ENCODE peak calls at places on chromosome 17, in nine cellular contexts. A, W, B, Y, S, U, H, N and Q are unnamed samples.

GRCh38 chr17:29363716-29364115 is 26.4 kb upstream of the TAOK1 start:
- DNase-seq in N (no peak), W (no peak), S (no peak), A (no peak), H (no peak), Y (no peak), U (no peak), B (no peak), Q (peak; percentile 12)

GRCh38 chr17:30229012-30229411 is 6.5 kb downstream of the SLC6A4 start:
- DNase-seq in U (no peak), A (peak; percentile 68), W (no peak), H (no peak), S (no peak), Y (no peak), B (no peak), N (no peak), Q (peak; percentile 18)

GRCh38 chr17:48181653-48182052 is 74.1 kb downstream of the SNX11 start:
- DNase-seq in U (peak; percentile 34), B (no peak), N (peak; percentile 44), W (peak; percentile 33), A (peak; percentile 26), H (no peak), S (peak; percentile 69), Y (no peak), Q (peak; percentile 15)

GRCh38 chr17:79842656-79843474 is 3.6 kb upstream of the CBX4 start:
- DNase-seq in A (no peak), H (no peak), U (no peak), S (peak; percentile 34), B (peak; percentile 28), Y (no peak), N (no peak), W (peak; percentile 14), Q (no peak)

GRCh38 chr17:1545618-1546017 is 17.0 kb downstream of the PITPNA start:
- DNase-seq in H (no peak), U (no peak), A (no peak), Y (no peak), N (no peak), W (no peak), B (no peak), S (no peak), Q (peak; percentile 17)

GRCh38 chr17:561118-561517 is 153.5 kb downstream of the VPS53 start:
- DNase-seq in U (no peak), S (peak; percentile 3), N (no peak), A (peak; percentile 43), W (peak; percentile 35), Y (no peak), B (no peak), H (no peak), Q (peak; percentile 39)

GRCh38 chr17:50681260-50682200 is 26.2 kb downstream of the ANKRD40 start:
- DNase-seq in H (peak; percentile 94), A (peak; percentile 83), N (peak; percentile 73), U (peak; percentile 77), Y (no peak), S (peak; percentile 84), B (no peak), W (peak; percentile 87), Q (peak; percentile 63)

GRCh38 chr17:5585814-5586558 is 1.7 kb upstream of the NLRP1 start:
- DNase-seq in S (peak; percentile 80), Y (no peak), W (peak; percentile 9), A (peak; percentile 25), B (no peak), U (no peak), N (no peak), H (no peak), Q (peak; percentile 73)

GRCh38 chr17:57574040-57574513 is 171.0 kb downstream of the CCDC182 start:
- DNase-seq in S (peak; percentile 62), U (no peak), Y (no peak), W (peak; percentile 88), H (no peak), B (no peak), N (no peak), A (peak; percentile 67), Q (no peak)

GRCh38 chr17:83200231-83200699 is 120.9 kb downstream of the METRNL start:
- DNase-seq in A (peak; percentile 90), W (no peak), S (peak; percentile 52), N (no peak), H (no peak), U (no peak), Y (peak; percentile 89), B (no peak), Q (no peak)

GRCh38 chr17:1493291-1493980 is 950 bp upstream of the MYO1C start:
- DNase-seq in Y (peak; percentile 79), W (peak; percentile 23), H (no peak), N (no peak), A (no peak), U (no peak), B (no peak), S (no peak), Q (no peak)

GRCh38 chr17:33924105-33924504 is 331.0 kb upstream of the CCL2 start:
- DNase-seq in Y (no peak), B (no peak), N (no peak), H (no peak), U (peak; percentile 51), S (no peak), W (no peak), A (no peak), Q (no peak)

GRCh38 chr17:76248013-76248782 is 7.9 kb upstream of the RNF157 start:
- DNase-seq in N (no peak), Y (no peak), S (peak; percentile 43), A (no peak), U (no peak), B (no peak), W (no peak), H (no peak), Q (peak; percentile 27)
- TF ChIP-seq CTCF in N (peak; percentile 39), Y (no peak), S (peak; percentile 65), A (no peak), U (peak; percentile 3), B (no peak), W (peak; percentile 27), H (no peak), Q (peak; percentile 19)

GRCh38 chr17:73952136-73952497 is 251.4 kb upstream of the RPL38 start:
- DNase-seq in U (no peak), A (no peak), H (no peak), B (no peak), N (no peak), W (peak; percentile 34), Y (no peak), S (no peak), Q (no peak)
- H3K4me3 ChIP-seq in U (no peak overlapping the region), A (no peak overlapping the region), H (peak overlapping the region; percentile 38), B (no peak overlapping the region), N (no peak overlapping the region), W (peak overlapping the region; percentile 21), Y (peak overlapping the region; percentile 32), S (no peak overlapping the region), Q (no peak overlapping the region)

DNA sequence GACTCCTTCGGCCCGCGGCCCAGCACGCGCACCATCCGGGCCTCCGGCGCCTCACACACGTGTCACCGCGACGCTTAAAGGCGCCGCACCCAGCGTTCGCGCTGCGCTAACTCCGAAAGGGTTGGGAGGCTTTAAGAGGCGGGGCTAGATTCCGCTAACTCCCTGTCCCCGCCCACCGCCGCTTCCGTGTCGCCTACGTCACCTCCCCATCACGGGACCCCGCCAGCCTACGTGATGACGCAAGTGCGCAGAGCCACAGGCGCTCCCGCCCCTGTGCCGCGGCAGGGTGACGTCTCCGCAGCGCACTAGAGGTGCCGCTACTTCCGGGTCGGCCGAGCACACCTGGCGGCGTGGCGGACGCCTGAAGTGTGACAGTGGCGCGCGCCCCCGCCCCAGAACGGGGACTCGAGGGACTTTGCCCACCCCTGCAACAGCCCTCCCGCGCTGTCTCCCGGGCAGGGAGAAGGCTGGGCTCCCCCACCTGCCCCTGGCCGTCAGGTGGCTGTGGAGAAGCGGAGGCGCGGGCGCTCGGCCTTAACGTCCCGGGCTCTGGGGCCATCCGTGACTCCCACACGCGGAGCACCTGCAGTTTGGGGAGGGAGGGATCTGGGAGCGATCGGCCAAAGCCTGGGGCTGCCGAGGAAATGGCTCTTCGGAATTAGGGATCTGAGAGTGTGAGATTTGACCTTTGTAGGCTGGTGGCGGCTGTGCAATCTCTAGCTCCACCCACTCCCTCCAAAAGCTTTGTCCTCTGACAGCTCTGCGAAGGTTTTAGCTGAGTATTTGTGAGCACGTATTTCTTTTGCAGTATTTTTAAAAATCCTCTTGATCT is at the start of gene USP36:
- DNase-seq in N (peak; percentile 100), H (peak; percentile 100), U (peak; percentile 99), B (peak; percentile 100), S (peak; percentile 100), A (peak; percentile 98), W (peak; percentile 100), Y (peak; percentile 100), Q (peak; percentile 95)
- TF ChIP-seq CTCF in N (no peak), H (peak; percentile 41), U (peak; percentile 13), B (peak; percentile 15), S (no peak), A (no peak), W (no peak), Y (no peak), Q (no peak)

GRCh38 chr17:64355536-64356303 is 34.9 kb downstream of the PECAM1 start:
- DNase-seq in N (no peak), W (peak; percentile 42), S (peak; percentile 80), A (peak; percentile 73), H (no peak), Y (no peak), B (no peak), U (no peak), Q (no peak)
- H3K4me3 ChIP-seq in N (no peak overlapping the region), W (no peak overlapping the region), S (no peak overlapping the region), A (no peak overlapping the region), H (no peak overlapping the region), Y (no peak overlapping the region), B (no peak overlapping the region), U (no peak overlapping the region), Q (no peak overlapping the region)

GRCh38 chr17:39835038-39835786 is 28.9 kb downstream of the IKZF3 start:
- DNase-seq in Y (no peak), U (no peak), W (no peak), H (no peak), B (no peak), A (no peak), S (no peak), N (no peak), Q (no peak)
- TF ChIP-seq CTCF in Y (no peak), U (peak; percentile 47), W (no peak), H (no peak), B (no peak), A (no peak), S (no peak), N (no peak), Q (no peak)

GRCh38 chr17:44383861-44384260 is 5.6 kb downstream of the ITGA2B start:
- DNase-seq in Y (no peak), B (no peak), A (no peak), W (no peak), N (no peak), U (no peak), S (no peak), H (no peak), Q (no peak)

GRCh38 chr17:44384281-44384822 is 5.1 kb downstream of the ITGA2B start:
- DNase-seq in H (no peak), W (no peak), N (no peak), B (no peak), A (no peak), U (no peak), Y (no peak), S (no peak), Q (no peak)

GRCh38 chr17:44386182-44386525 is 3.3 kb downstream of the ITGA2B start:
- DNase-seq in U (no peak), B (no peak), W (no peak), H (no peak), A (no peak), N (no peak), Y (no peak), S (no peak), Q (no peak)

GRCh38 chr17:44384823-44385286 is 4.6 kb downstream of the ITGA2B start:
- DNase-seq in U (no peak), A (no peak), W (peak; percentile 25), Y (no peak), B (no peak), N (no peak), H (no peak), S (no peak), Q (no peak)

GRCh38 chr17:44385287-44386181 is 3.9 kb downstream of the ITGA2B start:
- DNase-seq in N (peak; percentile 61), W (peak; percentile 82), U (peak; percentile 96), Y (peak; percentile 90), B (peak; percentile 87), S (peak; percentile 87), A (peak; percentile 44), H (peak; percentile 96), Q (peak; percentile 58)
- H3K4me3 ChIP-seq in N (peak overlapping the region; percentile 67), W (peak overlapping the region; percentile 35), U (peak overlapping the region; percentile 58), Y (peak overlapping the region; percentile 56), B (peak overlapping the region; percentile 7), S (peak overlapping the region; percentile 82), A (peak overlapping the region; percentile 59), H (peak overlapping the region; percentile 60), Q (peak overlapping the region; percentile 47)